ENCODE peak calls at places on chromosomes 4 and X, in nine cellular contexts. Y is cardiac muscle cell, N is GM12864, O is epithelial cell of proximal tubule, T is WTC11, F is tibial artery, X is fibroblast of the aortic adventitia, U is ovary, S is uterus. W is an unnamed sample.

GRCh38 chrX:40012800-40013682 is 84.7 kb downstream of the BCOR start:
- DNase-seq in Y (peak), N (no peak), O (no peak), T (peak), F (peak), X (peak), U (peak), S (peak), W (peak)

GRCh38 chr4:78971326-78971725 is 32.1 kb upstream of the PAQR3 start:
- DNase-seq in Y (peak), N (no peak), O (no peak), T (no peak), F (peak), X (no peak), U (no peak), S (peak), W (no peak)

GRCh38 chr4:627751-628150 is 2.4 kb downstream of the PDE6B start:
- DNase-seq in Y (no peak), N (no peak), O (no peak), T (no peak), F (peak), X (no peak), U (no peak), S (no peak), W (no peak)

GRCh38 chr4:159075531-159075932 is 27.3 kb upstream of the RAPGEF2 start:
- DNase-seq in Y (no peak), N (no peak), O (no peak), T (no peak), F (no peak), X (peak), U (no peak), S (no peak), W (no peak)

GRCh38 chrX:12974217-12974796 is 603 bp upstream of the TMSB4X start:
- DNase-seq in Y (peak), N (no peak), O (no peak), T (peak), F (peak), X (peak), U (peak), S (peak), W (peak)

GRCh38 chr4:183200453-183200852 is 101.4 kb downstream of the WWC2 start:
- DNase-seq in Y (peak), N (no peak), O (peak), T (no peak), F (peak), X (peak), U (peak), S (peak), W (peak)

GRCh38 chrX:130654409-130654970 is 248.5 kb downstream of the ENOX2 start:
- DNase-seq in Y (no peak), N (no peak), O (no peak), T (no peak), F (no peak), X (peak), U (no peak), S (no peak), W (no peak)

GRCh38 chrX:22486326-22486725 is 213.6 kb downstream of the CBLL2 start:
- DNase-seq in Y (no peak), N (no peak), O (no peak), T (no peak), F (no peak), X (peak), U (no peak), S (no peak), W (no peak)

GRCh38 chrX:66028936-66029335 is 10.9 kb downstream of the VSIG4 start:
- DNase-seq in Y (no peak), N (no peak), O (no peak), T (no peak), F (no peak), X (no peak), U (no peak), S (no peak), W (no peak)

GRCh38 chr4:5783486-5783885 is 72.5 kb downstream of the EVC start:
- DNase-seq in Y (no peak), N (no peak), O (no peak), T (no peak), F (peak), X (no peak), U (no peak), S (no peak), W (no peak)

GRCh38 chr4:79042079-79042674 is 102.9 kb upstream of the PAQR3 start:
- DNase-seq in Y (peak), N (no peak), O (no peak), T (no peak), F (no peak), X (peak), U (no peak), S (peak), W (peak)

DNA sequence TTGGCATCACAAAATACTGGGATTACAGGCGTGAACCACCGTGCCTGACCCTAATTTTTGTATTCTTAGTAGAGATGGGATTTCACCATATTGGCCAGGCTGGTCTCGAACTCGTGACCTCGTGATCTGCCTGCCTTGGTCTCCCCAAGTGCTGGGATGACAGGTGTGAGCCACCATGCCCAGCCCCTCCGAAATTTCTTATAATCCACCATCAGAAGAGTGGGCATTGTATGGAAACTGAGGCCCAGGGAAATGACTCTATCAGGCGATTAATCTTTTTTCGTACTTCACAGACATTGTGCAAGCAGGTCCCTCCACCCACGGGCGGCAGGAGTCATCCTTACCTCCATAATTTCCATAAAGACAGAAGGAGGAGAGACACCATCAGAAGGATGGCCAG is 16.0 kb downstream of the CRLF2 start:
- DNase-seq in Y (no peak), N (no peak), O (no peak), T (no peak), F (no peak), X (no peak), U (no peak), S (no peak), W (no peak)
- TF ChIP-seq CTCF in Y (no peak), N (no peak), O (no peak), T (no peak), F (no peak), X (no peak), U (no peak), S (no peak), W (no peak)

DNA sequence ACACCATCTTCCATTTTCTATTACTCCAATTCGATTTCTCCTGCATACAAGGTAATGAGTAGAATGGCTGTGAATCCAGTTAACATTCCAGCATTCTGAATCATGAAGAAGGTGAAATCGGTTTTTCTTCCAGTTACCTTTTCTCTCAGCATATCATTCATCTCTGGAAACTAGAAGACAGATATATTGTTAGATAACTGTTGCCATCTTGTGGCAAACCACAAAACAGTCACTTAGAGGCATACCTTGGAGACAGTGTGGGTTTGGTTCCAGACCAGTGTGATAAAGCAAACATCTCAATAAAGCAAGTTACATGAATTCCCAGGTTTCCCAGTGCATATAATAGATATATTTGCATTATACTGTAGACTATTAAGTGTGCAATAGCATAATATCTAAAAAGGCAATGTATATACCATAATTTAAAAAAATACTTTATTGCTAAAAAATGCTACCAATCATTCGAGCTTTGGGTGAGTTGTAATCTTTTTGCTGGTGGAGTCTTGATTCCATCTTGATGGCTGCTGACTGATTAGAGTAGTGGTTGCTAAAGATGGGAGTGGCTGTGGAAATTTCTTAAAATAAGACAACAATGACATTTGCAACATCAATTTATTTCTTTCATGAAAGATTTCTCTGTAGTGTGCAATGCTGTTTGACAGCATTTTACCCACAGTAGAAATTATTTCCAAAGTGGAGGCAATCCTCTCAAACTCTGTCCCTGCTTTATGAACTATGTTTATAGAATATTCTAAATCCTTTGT is 82.1 kb downstream of the SLC39A8 start:
- DNase-seq in Y (peak), N (peak), O (peak), T (no peak), F (no peak), X (peak), U (no peak), S (no peak), W (peak)
- TF ChIP-seq CTCF in Y (peak), N (peak), O (peak), T (no peak), F (peak), X (peak), U (no peak), S (peak), W (peak)

GRCh38 chr4:26235500-26235899 is 85.3 kb upstream of the RBPJ start:
- DNase-seq in Y (peak), N (no peak), O (no peak), T (no peak), F (peak), X (peak), U (no peak), S (peak), W (peak)
- TF ChIP-seq CTCF in Y (peak), N (no peak), O (peak), T (no peak), F (no peak), X (peak), U (no peak), S (no peak), W (no peak)

DNA sequence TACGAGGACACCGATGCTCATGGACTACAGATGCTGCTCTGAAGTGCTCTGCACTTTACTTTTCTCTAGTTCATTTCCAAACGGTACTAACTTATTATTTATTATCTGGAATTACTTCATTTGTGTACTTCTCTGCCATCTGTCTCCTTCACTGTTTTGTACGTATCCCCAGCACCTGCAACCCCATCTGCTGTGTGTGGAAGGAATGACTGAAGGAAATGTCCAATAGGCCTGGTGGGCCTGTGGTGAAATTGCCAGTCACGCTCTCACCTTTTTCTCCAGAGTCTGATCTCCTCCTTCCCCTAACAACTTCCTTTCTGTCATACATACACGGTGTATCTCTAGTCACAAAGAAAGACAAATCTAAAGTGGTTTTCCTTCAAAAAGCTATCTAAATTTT is 12.9 kb downstream of the TMEM154 start:
- DNase-seq in Y (no peak), N (no peak), O (no peak), T (no peak), F (no peak), X (no peak), U (no peak), S (no peak), W (no peak)
- TF ChIP-seq CTCF in Y (no peak), N (no peak), O (no peak), T (no peak), F (no peak), X (no peak), U (no peak), S (no peak), W (no peak)

W was measured in MCF 10A.